ENCODE peak calls at places on chromosomes 2 and 18, in nine cellular contexts. T is GM04504, D is tibial artery, A is non-pigmented ciliary epithelial cell, F is Calu3, E is NCI-H2227 treated with DMSO at 0.1 percent for 48 hours, L is AG09309, Y is neuronal stem cell, S is germinal center. I is an unnamed sample.

GRCh38 chr2:239445771-239446524 is 45.1 kb upstream of the HDAC4 start:
- DNase-seq in T (no peak), D (peak; percentile 59), A (no peak), F (no peak), E (no peak), L (no peak), Y (no peak), S (no peak), I (no peak)

GRCh38 chr2:61928816-61929471 is 23.5 kb downstream of the COMMD1 start:
- DNase-seq in T (no peak), D (no peak), A (peak; percentile 67), F (no peak), E (no peak), L (no peak), Y (no peak), S (no peak), I (no peak)

GRCh38 chr2:42809131-42809875 is 16.9 kb upstream of the HAAO start:
- DNase-seq in T (peak; percentile 56), D (no peak), A (no peak), F (no peak), E (peak; percentile 65), L (peak; percentile 25), Y (no peak), S (no peak), I (no peak)

GRCh38 chr18:56785006-56785405 is 133.8 kb downstream of the WDR7 start:
- DNase-seq in T (no peak), D (no peak), A (no peak), F (no peak), E (no peak), L (no peak), Y (no peak), S (no peak), I (no peak)

GRCh38 chr18:57210101-57210661 is 63.3 kb downstream of the BOD1L2 start:
- DNase-seq in T (peak; percentile 39), D (no peak), A (peak; percentile 38), F (peak; percentile 84), E (peak; percentile 63), L (peak; percentile 38), Y (peak; percentile 37), S (no peak), I (no peak)

GRCh38 chr2:234348081-234348480 is 148.8 kb downstream of the ARL4C start:
- DNase-seq in T (no peak), D (no peak), A (no peak), F (no peak), E (no peak), L (no peak), Y (no peak), S (no peak), I (no peak)

GRCh38 chr18:47345996-47346395 is 94.5 kb upstream of the SKOR2 start:
- DNase-seq in T (no peak), D (no peak), A (no peak), F (no peak), E (no peak), L (no peak), Y (no peak), S (no peak), I (no peak)

GRCh38 chr2:24749069-24749691 is 44.0 kb downstream of the PTRHD1 start:
- DNase-seq in T (no peak), D (no peak), A (no peak), F (no peak), E (no peak), L (no peak), Y (no peak), S (no peak), I (no peak)

GRCh38 chr2:25894135-25894830 is 16.0 kb upstream of the ASXL2 start:
- DNase-seq in T (no peak), D (no peak), A (no peak), F (peak; percentile 13), E (no peak), L (no peak), Y (no peak), S (no peak), I (no peak)

GRCh38 chr18:79926715-79927596 is 24.5 kb downstream of the SLC66A2 start:
- DNase-seq in T (no peak), D (peak; percentile 48), A (no peak), F (no peak), E (no peak), L (no peak), Y (no peak), S (no peak), I (no peak)

GRCh38 chr2:71882949-71883472 is 264.7 kb downstream of the CYP26B1 start:
- DNase-seq in T (peak; percentile 93), D (peak; percentile 83), A (peak; percentile 55), F (peak; percentile 34), E (no peak), L (peak; percentile 93), Y (no peak), S (no peak), I (no peak)

GRCh38 chr2:2325538-2325937 is 5.5 kb downstream of the MYT1L start:
- DNase-seq in T (no peak), D (no peak), A (no peak), F (no peak), E (peak; percentile 88), L (no peak), Y (no peak), S (no peak), I (no peak)

GRCh38 chr2:124147552-124147951 is 122.5 kb downstream of the CNTNAP5 start:
- DNase-seq in T (no peak), D (no peak), A (no peak), F (no peak), E (no peak), L (no peak), Y (no peak), S (no peak), I (no peak)

GRCh38 chr2:26693287-26693849 is 846 bp downstream of the KCNK3 start:
- DNase-seq in T (no peak), D (peak; percentile 84), A (no peak), F (no peak), E (no peak), L (no peak), Y (no peak), S (no peak), I (no peak)

GRCh38 chr18:79446931-79447330 is 51.2 kb downstream of the NFATC1 start:
- DNase-seq in T (no peak), D (no peak), A (no peak), F (no peak), E (no peak), L (no peak), Y (no peak), S (no peak), I (no peak)

GRCh38 chr2:207473203-207473865 is 56.4 kb upstream of the CREB1 start:
- DNase-seq in T (peak; percentile 67), D (no peak), A (peak; percentile 74), F (no peak), E (peak; percentile 64), L (peak; percentile 68), Y (peak; percentile 41), S (no peak), I (peak; percentile 5)

GRCh38 chr2:56151841-56152240 is 31.9 kb upstream of the CCDC85A start:
- DNase-seq in T (no peak), D (no peak), A (no peak), F (no peak), E (no peak), L (no peak), Y (no peak), S (no peak), I (no peak)

GRCh38 chr2:1405967-1406366 is 7.3 kb upstream of the TPO start:
- DNase-seq in T (no peak), D (no peak), A (no peak), F (no peak), E (no peak), L (no peak), Y (no peak), S (no peak), I (no peak)

GRCh38 chr2:40543381-40543780 is 91.5 kb upstream of the SLC8A1 start:
- DNase-seq in T (no peak), D (no peak), A (no peak), F (no peak), E (no peak), L (no peak), Y (no peak), S (no peak), I (no peak)

GRCh38 chr2:16900405-16901025 is 234.9 kb upstream of the CYRIA start:
- DNase-seq in T (no peak), D (no peak), A (no peak), F (peak; percentile 4), E (no peak), L (no peak), Y (peak; percentile 14), S (no peak), I (no peak)

GRCh38 chr2:187499941-187500532 is 52.0 kb upstream of the CALCRL start:
- DNase-seq in T (peak; percentile 29), D (no peak), A (no peak), F (peak; percentile 72), E (peak; percentile 2), L (no peak), Y (peak; percentile 54), S (peak; percentile 8), I (no peak)

GRCh38 chr18:12262748-12263147 is 8.6 kb downstream of the CIDEA start:
- DNase-seq in T (no peak), D (no peak), A (no peak), F (no peak), E (no peak), L (no peak), Y (no peak), S (no peak), I (no peak)